ENCODE peak calls at places on chromosome 15, in four cellular contexts. B is Jurkat, Clone E6-1; O is left ventricle myocardium inferior; C is upper lobe of right lung. K is an unnamed sample.
A peak's percentile ranks its signal among the peaks of the same experiment; 100 is the strongest.

GRCh38 chr15:82105458-82106205 is 59.8 kb upstream of the MEX3B start:
- DNase-seq in B (no peak), O (no peak), C (no peak), K (no peak)

GRCh38 chr15:67100808-67101581 is 35.6 kb downstream of the SMAD3 start:
- DNase-seq in C (no peak), O (no peak), B (no peak), K (no peak)

GRCh38 chr15:35618260-35619188 is 72.6 kb upstream of the DPH6 start:
- DNase-seq in O (no peak), C (no peak), B (no peak), K (no peak)

GRCh38 chr15:67685008-67685599 is 140.2 kb upstream of the SKOR1 start:
- DNase-seq in O (no peak), B (no peak), C (no peak), K (no peak)

GRCh38 chr15:66403323-66403722 is 16.6 kb downstream of the MAP2K1 start:
- DNase-seq in O (no peak), C (no peak), B (no peak), K (no peak)

GRCh38 chr15:36958611-36959010 is 141.7 kb downstream of the MEIS2 start:
- DNase-seq in B (no peak), C (no peak), O (no peak), K (no peak)

GRCh38 chr15:38705421-38706219 is 141.0 kb upstream of the RASGRP1 start:
- DNase-seq in B (no peak), O (no peak), C (no peak), K (no peak)

GRCh38 chr15:25886498-25887140 is 23.5 kb upstream of the ATP10A start:
- DNase-seq in C (peak; percentile 88), B (no peak), O (no peak), K (peak; percentile 68)

GRCh38 chr15:58438111-58438510 is 6.3 kb downstream of the LIPC start:
- DNase-seq in C (no peak), O (no peak), B (no peak), K (no peak)

GRCh38 chr15:75649848-75650247 is 2.1 kb downstream of the SNX33 start:
- DNase-seq in C (no peak), B (no peak), O (no peak), K (no peak)

GRCh38 chr15:75654201-75654907 is 6.6 kb downstream of the SNX33 start:
- DNase-seq in C (no peak), O (no peak), B (no peak), K (no peak)

GRCh38 chr15:75653347-75653913 is 5.7 kb downstream of the SNX33 start:
- DNase-seq in B (no peak), C (no peak), O (no peak), K (no peak)

GRCh38 chr15:75650908-75651809 is 3.4 kb downstream of the SNX33 start:
- DNase-seq in B (no peak), C (no peak), O (peak; percentile 77), K (no peak)

DNA sequence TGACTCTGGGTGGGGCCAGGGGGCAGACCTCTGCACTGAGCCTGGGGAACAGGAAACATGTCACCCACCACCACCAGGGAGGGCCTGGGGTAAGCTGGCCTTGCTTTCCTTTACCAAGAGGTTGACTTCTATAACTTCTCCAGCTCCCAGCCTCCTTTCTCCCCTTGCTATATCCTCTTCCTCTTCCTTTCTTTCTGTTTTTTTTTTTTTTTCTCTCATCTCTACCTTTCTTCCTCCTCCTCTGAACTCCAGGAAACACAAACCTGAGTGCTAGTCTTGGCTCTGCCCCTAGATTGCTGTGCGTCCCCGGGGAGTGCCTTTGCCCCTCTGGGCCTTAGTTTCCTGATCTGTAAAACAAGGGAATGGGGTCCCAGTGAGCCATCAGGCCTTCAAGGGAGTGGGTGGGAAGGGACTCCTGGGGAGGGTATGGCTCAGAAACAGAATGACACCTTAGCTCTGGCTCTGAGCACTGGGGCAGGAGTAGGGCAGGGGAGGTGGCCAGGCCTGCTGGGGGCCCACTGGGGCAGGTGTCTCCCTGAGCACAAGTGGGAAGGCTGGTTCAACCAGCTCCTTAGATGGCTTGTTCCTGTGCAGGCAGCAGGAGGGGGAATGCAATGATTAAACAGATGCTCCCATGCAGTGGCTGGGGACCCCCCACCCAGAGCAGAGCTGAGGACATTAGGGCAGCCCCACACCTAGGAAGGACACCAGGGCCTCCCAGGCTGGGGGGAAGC is 4.3 kb downstream of the SNX33 start:
- DNase-seq in C (no peak), B (no peak), O (no peak), K (no peak)
- H3K4me3 ChIP-seq in C (peak overlapping the region; percentile 90), B (no peak overlapping the region), O (peak overlapping the region; percentile 95), K (peak overlapping the region; percentile 73)

GRCh38 chr15:62392411-62392810 is 227.3 kb upstream of the C2CD4B start:
- DNase-seq in O (peak; percentile 22), C (no peak), B (peak; percentile 60), K (peak; percentile 61)

GRCh38 chr15:62390793-62391543 is 225.9 kb upstream of the C2CD4B start:
- DNase-seq in O (peak; percentile 44), B (peak; percentile 2), C (peak; percentile 75), K (peak; percentile 60)

GRCh38 chr15:62391565-62392262 is 226.6 kb upstream of the C2CD4B start:
- DNase-seq in B (peak; percentile 23), O (peak; percentile 63), C (peak; percentile 78), K (no peak)

GRCh38 chr15:62394079-62394478 is 229.0 kb upstream of the C2CD4B start:
- DNase-seq in C (no peak), O (no peak), B (no peak), K (no peak)

DNA sequence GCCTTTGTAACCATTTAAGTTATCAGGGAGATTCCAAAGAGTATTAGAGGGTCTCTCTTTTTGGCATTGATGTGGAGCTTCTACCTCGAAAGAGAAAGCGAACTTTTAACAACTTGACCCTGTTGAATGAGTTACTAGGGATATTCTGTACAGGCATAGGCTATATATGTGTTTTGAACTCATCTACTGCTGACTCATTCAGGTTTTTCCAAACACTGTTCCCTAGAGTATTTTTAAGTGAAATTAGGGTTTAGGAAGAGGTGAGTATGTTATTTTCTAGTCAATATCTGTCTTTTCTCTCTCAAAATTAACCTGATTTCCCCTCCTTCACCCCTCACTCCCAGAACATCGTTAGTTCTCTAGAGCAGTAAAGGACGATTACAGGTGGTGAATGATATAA is 228.1 kb upstream of the C2CD4B start:
- DNase-seq in O (no peak), C (no peak), B (no peak), K (no peak)
- H3K4me3 ChIP-seq in O (peak overlapping the region; percentile 95), C (no peak overlapping the region), B (no peak overlapping the region), K (no peak overlapping the region)

GRCh38 chr15:31339558-31339895 is 12.9 kb downstream of the KLF13 start:
- DNase-seq in C (no peak), O (no peak), B (no peak), K (no peak)

GRCh38 chr15:31340591-31340990 is 14.0 kb downstream of the KLF13 start:
- DNase-seq in C (peak; percentile 34), B (no peak), O (no peak), K (no peak)

GRCh38 chr15:31341036-31341435 is 14.4 kb downstream of the KLF13 start:
- DNase-seq in O (no peak), B (no peak), C (peak; percentile 28), K (no peak)

GRCh38 chr15:31338879-31339557 is 12.4 kb downstream of the KLF13 start:
- DNase-seq in B (no peak), O (peak; percentile 80), C (peak; percentile 85), K (peak; percentile 89)

DNA sequence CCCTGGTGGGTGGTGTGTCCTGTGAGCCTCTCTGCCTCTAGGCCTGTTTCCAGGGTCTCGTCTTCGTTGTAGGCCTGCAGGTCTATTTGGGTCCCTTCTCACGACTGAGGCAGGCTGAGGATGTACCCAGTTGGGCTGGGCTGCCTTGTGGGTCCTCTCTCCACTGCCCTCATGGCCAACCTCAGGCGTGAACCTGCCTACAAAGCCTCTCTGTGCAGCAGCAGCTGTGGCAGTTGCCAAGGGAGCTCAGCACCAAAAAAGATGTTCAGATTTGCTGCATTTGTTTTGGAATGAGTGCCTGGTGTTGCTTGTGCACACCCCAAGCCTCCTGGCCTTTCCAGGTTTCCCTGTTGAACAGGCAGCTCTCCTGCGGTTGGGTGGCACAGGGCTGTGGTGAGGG is 13.4 kb downstream of the KLF13 start:
- DNase-seq in B (no peak), O (no peak), C (peak; percentile 41), K (no peak)
- H3K4me3 ChIP-seq in B (no peak overlapping the region), O (no peak overlapping the region), C (no peak overlapping the region), K (no peak overlapping the region)

GRCh38 chr15:40578892-40579291 is 9.8 kb downstream of the RPUSD2 start:
- DNase-seq in O (no peak), C (no peak), B (no peak), K (no peak)

GRCh38 chr15:40584191-40584590 is 9.9 kb upstream of the KNL1 start:
- DNase-seq in B (no peak), C (no peak), O (no peak), K (no peak)

GRCh38 chr15:40582726-40583246 is 11.3 kb upstream of the KNL1 start:
- DNase-seq in O (no peak), C (no peak), B (no peak), K (no peak)
- H3K4me3 ChIP-seq in O (peak overlapping the region; percentile 55), C (peak overlapping the region; percentile 42), B (no peak overlapping the region), K (peak overlapping the region; percentile 34)

GRCh38 chr15:70761931-70762468 is 1.4 kb downstream of the UACA start:
- DNase-seq in C (no peak), O (no peak), B (no peak), K (no peak)

GRCh38 chr15:70763120-70763949 is at the start of gene UACA:
- DNase-seq in B (peak; percentile 78), O (peak; percentile 97), C (peak; percentile 94), K (peak; percentile 99)

GRCh38 chr15:70762469-70763119 is 764 bp downstream of the UACA start:
- DNase-seq in B (no peak), C (peak; percentile 67), O (peak; percentile 23), K (no peak)

GRCh38 chr15:70758790-70759462 is 4.4 kb downstream of the UACA start:
- DNase-seq in B (no peak), O (no peak), C (no peak), K (no peak)

GRCh38 chr15:70761046-70761445 is 2.3 kb downstream of the UACA start:
- DNase-seq in O (no peak), C (no peak), B (no peak), K (no peak)
- H3K4me3 ChIP-seq in O (peak overlapping the region; percentile 97), C (peak overlapping the region; percentile 68), B (no peak overlapping the region), K (peak overlapping the region; percentile 97)

GRCh38 chr15:101675796-101676582 is 23.8 kb upstream of the TM2D3 start:
- DNase-seq in O (no peak), C (no peak), B (no peak), K (no peak)
- H3K4me3 ChIP-seq in O (no peak overlapping the region), C (no peak overlapping the region), B (no peak overlapping the region), K (no peak overlapping the region)

GRCh38 chr15:51735611-51736010 is 1.8 kb downstream of the LYSMD2 start:
- DNase-seq in B (peak; percentile 71), O (no peak), C (no peak), K (no peak)

GRCh38 chr15:51735211-51735610 is 2.2 kb downstream of the LYSMD2 start:
- DNase-seq in O (no peak), B (no peak), C (no peak), K (no peak)

GRCh38 chr15:51736646-51737537 is 563 bp downstream of the LYSMD2 start:
- DNase-seq in O (peak; percentile 53), B (no peak), C (peak; percentile 83), K (no peak)

GRCh38 chr15:51737538-51738305 is at the start of gene LYSMD2:
- DNase-seq in O (peak; percentile 88), B (no peak), C (peak; percentile 92), K (peak; percentile 81)

GRCh38 chr15:51736069-51736468 is 1.4 kb downstream of the LYSMD2 start:
- DNase-seq in B (no peak), C (no peak), O (no peak), K (no peak)
- H3K4me3 ChIP-seq in B (peak overlapping the region; percentile 69), C (peak overlapping the region; percentile 83), O (peak overlapping the region; percentile 82), K (peak overlapping the region; percentile 72)

K was measured in right atrium auricular region.